ENCODE peak calls at places on chromosomes 4 and X, in eight cellular contexts. X is kidney epithelial cell, E is testis, N is heart left ventricle, I is AG04449, F is psoas muscle, J is nephron progenitor cell, O is pancreas. C is an unnamed sample.
A peak's percentile ranks its signal among the peaks of the same experiment; 100 is the strongest.

GRCh38 chrX:150899191-150899757 is 806 bp upstream of the CD99L2 start:
- DNase-seq in X (no peak), J (peak; percentile 19), N (peak; percentile 39), F (peak; percentile 35), I (no peak), O (peak; percentile 66), E (peak; percentile 37), C (peak; percentile 22)

GRCh38 chr4:140497428-140497775 is 691 bp downstream of the MGAT4D start:
- DNase-seq in N (no peak), X (no peak), I (no peak), E (peak; percentile 13), F (no peak), O (no peak), J (no peak), C (no peak)

GRCh38 chrX:33434256-33435092 is 223.1 kb upstream of the DMD start:
- DNase-seq in E (peak; percentile 79), I (no peak), X (no peak), F (peak; percentile 30), N (no peak), J (peak; percentile 83), O (peak; percentile 64), C (peak; percentile 61)

GRCh38 chr4:145625677-145626622 is 6.8 kb downstream of the MMAA start:
- DNase-seq in X (no peak), I (no peak), J (no peak), E (no peak), N (no peak), O (no peak), F (no peak), C (no peak)

GRCh38 chr4:82380344-82380743 is 6.6 kb upstream of the HNRNPD start:
- DNase-seq in O (no peak), N (peak; percentile 84), I (no peak), J (no peak), F (peak; percentile 31), E (no peak), X (peak; percentile 25), C (no peak)

GRCh38 chr4:47526281-47526680 is 41.2 kb downstream of the ATP10D start:
- DNase-seq in X (no peak), N (no peak), J (no peak), E (no peak), O (no peak), F (no peak), I (no peak), C (no peak)

GRCh38 chr4:89111833-89112563 is 665 bp downstream of the TIGD2 start:
- DNase-seq in J (no peak), X (peak; percentile 54), I (peak; percentile 79), F (no peak), N (no peak), O (no peak), E (no peak), C (peak; percentile 9)

GRCh38 chrX:52341493-52341892 is 27.3 kb upstream of the XAGE2 start:
- DNase-seq in O (no peak), J (no peak), I (no peak), E (no peak), X (no peak), N (no peak), F (no peak), C (no peak)

GRCh38 chrX:645024-645376 is 14.4 kb downstream of the SHOX start:
- DNase-seq in O (no peak), X (no peak), E (no peak), I (no peak), F (no peak), J (peak; percentile 35), N (no peak), C (no peak)

GRCh38 chr4:81737865-81738559 is 266.3 kb upstream of the RASGEF1B start:
- DNase-seq in F (no peak), X (no peak), J (no peak), E (no peak), I (no peak), O (no peak), N (no peak), C (no peak)

GRCh38 chrX:47264507-47265173 is 31.8 kb downstream of the USP11 start:
- DNase-seq in N (no peak), X (peak; percentile 39), I (no peak), J (no peak), E (peak; percentile 54), O (no peak), F (no peak), C (no peak)

GRCh38 chr4:128158894-128159293 is 97.8 kb downstream of the LARP1B start:
- DNase-seq in N (no peak), X (no peak), I (no peak), E (no peak), O (no peak), F (no peak), J (no peak), C (no peak)

GRCh38 chr4:173522874-173523395 is 7.1 kb downstream of the HAND2 start:
- DNase-seq in N (no peak), F (no peak), E (no peak), J (peak; percentile 29), O (no peak), X (no peak), I (no peak), C (no peak)

GRCh38 chr4:5158391-5158770 is 107.1 kb downstream of the STK32B start:
- DNase-seq in N (no peak), E (no peak), J (no peak), F (no peak), O (no peak), I (no peak), X (no peak), C (no peak)

GRCh38 chr4:185587444-185588161 is 52.3 kb upstream of the PDLIM3 start:
- DNase-seq in J (peak; percentile 53), I (no peak), X (no peak), O (no peak), F (peak; percentile 51), E (no peak), N (peak; percentile 84), C (no peak)

GRCh38 chr4:76562851-76563803 is 128.1 kb downstream of the SHROOM3 start:
- DNase-seq in O (no peak), E (no peak), J (no peak), I (no peak), X (no peak), N (no peak), F (no peak), C (no peak)

GRCh38 chrX:123077671-123078070 is 106.4 kb upstream of the GRIA3 start:
- DNase-seq in F (no peak), O (no peak), I (no peak), X (no peak), N (no peak), E (no peak), J (no peak), C (no peak)

GRCh38 chr4:43234626-43235025 is 342.1 kb downstream of the GRXCR1 start:
- DNase-seq in E (no peak), N (no peak), X (no peak), I (no peak), O (no peak), J (no peak), F (no peak), C (no peak)

GRCh38 chr4:23924556-23924955 is 34.7 kb upstream of the PPARGC1A start:
- DNase-seq in X (no peak), N (no peak), J (no peak), O (no peak), E (no peak), F (no peak), I (no peak), C (no peak)

GRCh38 chr4:55884851-55885219 is 31.4 kb downstream of the EXOC1 start:
- DNase-seq in N (no peak), F (no peak), I (no peak), E (no peak), J (no peak), X (no peak), O (no peak), C (no peak)

GRCh38 chr4:118826723-118827444 is 9.0 kb downstream of the SEC24D start:
- DNase-seq in I (no peak), J (no peak), N (no peak), E (no peak), X (no peak), F (no peak), O (no peak), C (no peak)

GRCh38 chr4:104915864-104916263 is 230.8 kb upstream of the TET2 start:
- DNase-seq in F (no peak), O (no peak), X (no peak), N (no peak), J (no peak), I (no peak), E (no peak), C (no peak)

DNA sequence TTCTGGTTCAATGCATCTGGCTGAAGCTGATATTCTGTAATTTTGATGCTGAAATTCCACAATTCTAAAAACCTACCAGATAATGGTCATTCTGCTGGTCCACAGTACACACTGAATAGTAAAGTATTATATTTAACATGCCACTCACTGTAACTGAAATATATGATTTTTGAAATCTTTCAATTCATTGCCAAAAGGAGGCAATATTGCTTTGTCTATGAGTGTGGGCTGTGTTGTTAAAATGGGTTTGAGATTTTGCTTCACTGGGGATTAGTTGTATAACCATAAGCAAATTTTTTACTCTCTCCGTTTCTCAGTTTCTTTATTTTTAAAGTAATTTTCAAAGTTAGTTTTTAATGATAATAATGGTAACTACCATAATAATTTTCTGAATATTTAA is 1404.1 kb upstream of the IGFBP7 start:
- DNase-seq in F (no peak), X (no peak), I (no peak), E (no peak), N (no peak), O (no peak), J (no peak), C (no peak)
- TF ChIP-seq CTCF in F (no peak), X (no peak), I (no peak), E (no peak), N (no peak), O (no peak), J (no peak), C (no peak)

GRCh38 chr4:117700111-117700892 is 334.0 kb upstream of the NDST3 start:
- DNase-seq in F (no peak), I (no peak), N (no peak), X (no peak), J (no peak), O (no peak), E (no peak), C (no peak)
- TF ChIP-seq CTCF in F (no peak), I (no peak), N (no peak), X (peak; percentile 25), J (peak; percentile 30), O (no peak), E (no peak), C (peak; percentile 48)

GRCh38 chr4:102501176-102501634 is at the start of gene NFKB1:
- DNase-seq in E (peak; percentile 67), J (no peak), X (peak; percentile 47), I (peak; percentile 45), F (peak; percentile 63), O (peak; percentile 80), N (peak; percentile 79), C (peak; percentile 59)
- TF ChIP-seq CTCF in E (no peak), J (no peak), X (no peak), I (no peak), F (no peak), O (no peak), N (no peak), C (no peak)

GRCh38 chr4:126109836-126110235 is 795.1 kb downstream of the FAT4 start:
- DNase-seq in O (no peak), I (no peak), N (no peak), J (no peak), F (no peak), X (no peak), E (no peak), C (no peak)

DNA sequence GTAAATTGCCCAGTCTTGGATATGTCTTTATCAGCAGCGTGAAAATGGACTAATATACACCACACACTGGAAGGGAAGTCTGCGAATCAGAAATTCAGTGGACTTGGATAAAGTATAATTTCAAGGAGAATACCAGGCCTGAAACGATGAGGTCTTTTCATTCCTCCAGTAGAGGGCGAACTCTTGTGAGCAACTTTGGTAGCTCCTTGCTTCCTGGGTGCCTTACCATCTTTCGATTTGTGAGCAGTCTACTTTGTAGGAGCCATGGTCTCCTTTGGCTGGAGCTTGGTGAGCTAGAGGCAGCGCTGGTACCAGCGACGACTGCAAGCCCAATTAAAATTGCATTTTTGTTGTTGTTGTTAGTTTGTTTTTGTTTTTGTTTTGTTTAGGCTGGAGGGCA is 791.9 kb downstream of the FAT4 start:
- DNase-seq in J (no peak), F (no peak), E (no peak), O (no peak), N (no peak), I (no peak), X (no peak), C (no peak)
- TF ChIP-seq CTCF in J (peak; percentile 10), F (no peak), E (no peak), O (no peak), N (no peak), I (no peak), X (peak; percentile 17), C (peak; percentile 40)